ENCODE peak calls at places on chromosomes 1 and 21, in ten cellular contexts. W, H, L, Q, C, M, D, X, G and V are unnamed samples.

GRCh38 chr1:14895727-14896126 is 257.8 kb upstream of the TMEM51 start:
- DNase-seq in W (no peak), H (no peak), L (no peak), Q (no peak), C (no peak), M (no peak), D (no peak), X (no peak), G (no peak), V (no peak)

GRCh38 chr1:115666206-115666605 is 24.4 kb downstream of the VANGL1 start:
- DNase-seq in W (no peak), H (no peak), L (no peak), Q (no peak), C (no peak), M (no peak), D (peak), X (no peak), G (no peak), V (no peak)

GRCh38 chr1:204677864-204678263 is 7.7 kb downstream of the LRRN2 start:
- DNase-seq in W (no peak), H (no peak), L (no peak), Q (no peak), C (no peak), M (no peak), D (no peak), X (no peak), G (no peak), V (no peak)

GRCh38 chr21:35438643-35439404 is 389.7 kb upstream of the RUNX1 start:
- DNase-seq in W (peak), H (no peak), L (no peak), Q (peak), C (no peak), M (peak), D (no peak), X (no peak), G (peak), V (no peak)

GRCh38 chr1:211920141-211920572 is 89.6 kb upstream of the LPGAT1 start:
- DNase-seq in W (peak), H (peak), L (peak), Q (peak), C (peak), M (peak), D (peak), X (peak), G (no peak), V (peak)

GRCh38 chr1:218900621-218901020 is 273.1 kb upstream of the LYPLAL1 start:
- DNase-seq in W (peak), H (no peak), L (no peak), Q (no peak), C (no peak), M (no peak), D (no peak), X (no peak), G (no peak), V (no peak)

GRCh38 chr1:33327587-33328325 is 6.9 kb upstream of the A3GALT2 start:
- DNase-seq in W (peak), H (peak), L (peak), Q (peak), C (peak), M (peak), D (peak), X (peak), G (no peak), V (peak)

GRCh38 chr1:219587817-219588561 is 24.9 kb downstream of the ZC3H11B start:
- DNase-seq in W (peak), H (no peak), L (no peak), Q (peak), C (peak), M (no peak), D (no peak), X (peak), G (no peak), V (no peak)

GRCh38 chr1:215529571-215529970 is 37.5 kb upstream of the KCTD3 start:
- DNase-seq in W (no peak), H (no peak), L (no peak), Q (no peak), C (no peak), M (no peak), D (no peak), X (no peak), G (no peak), V (no peak)

GRCh38 chr21:32929633-32930038 is 96.1 kb upstream of the OLIG2 start:
- DNase-seq in W (no peak), H (no peak), L (no peak), Q (no peak), C (no peak), M (no peak), D (no peak), X (no peak), G (peak), V (no peak)

GRCh38 chr1:24987424-24987823 is 57.3 kb upstream of the RUNX3 start:
- DNase-seq in W (no peak), H (no peak), L (no peak), Q (no peak), C (no peak), M (no peak), D (no peak), X (no peak), G (no peak), V (no peak)

GRCh38 chr1:54275349-54275748 is 75.4 kb downstream of the MRPL37 start:
- DNase-seq in W (peak), H (peak), L (no peak), Q (peak), C (peak), M (peak), D (peak), X (no peak), G (no peak), V (no peak)

GRCh38 chr21:32370971-32371766 is 21.6 kb downstream of the URB1 start:
- DNase-seq in W (no peak), H (no peak), L (no peak), Q (peak), C (peak), M (no peak), D (no peak), X (no peak), G (no peak), V (no peak)

GRCh38 chr1:86434031-86434430 is 10.1 kb downstream of the CLCA2 start:
- DNase-seq in W (no peak), H (no peak), L (no peak), Q (no peak), C (no peak), M (no peak), D (no peak), X (no peak), G (no peak), V (peak)

GRCh38 chr21:41168391-41169257 is 664 bp downstream of the BACE2 start:
- DNase-seq in W (peak), H (peak), L (peak), Q (peak), C (peak), M (peak), D (peak), X (no peak), G (no peak), V (no peak)

GRCh38 chr1:119139393-119139792 is 1.1 kb downstream of the WARS2 start:
- DNase-seq in W (no peak), H (no peak), L (no peak), Q (no peak), C (no peak), M (no peak), D (no peak), X (no peak), G (peak), V (no peak)

GRCh38 chr1:119141660-119142059 is 1.2 kb upstream of the WARS2 start:
- DNase-seq in W (no peak), H (no peak), L (no peak), Q (no peak), C (no peak), M (no peak), D (no peak), X (no peak), G (no peak), V (no peak)

GRCh38 chr1:119140177-119141019 is at the start of gene WARS2:
- DNase-seq in W (peak), H (peak), L (peak), Q (peak), C (peak), M (peak), D (peak), X (peak), G (peak), V (peak)

GRCh38 chr1:119139857-119140176 is 636 bp downstream of the WARS2 start:
- DNase-seq in W (no peak), H (no peak), L (no peak), Q (no peak), C (no peak), M (no peak), D (no peak), X (no peak), G (no peak), V (no peak)

DNA sequence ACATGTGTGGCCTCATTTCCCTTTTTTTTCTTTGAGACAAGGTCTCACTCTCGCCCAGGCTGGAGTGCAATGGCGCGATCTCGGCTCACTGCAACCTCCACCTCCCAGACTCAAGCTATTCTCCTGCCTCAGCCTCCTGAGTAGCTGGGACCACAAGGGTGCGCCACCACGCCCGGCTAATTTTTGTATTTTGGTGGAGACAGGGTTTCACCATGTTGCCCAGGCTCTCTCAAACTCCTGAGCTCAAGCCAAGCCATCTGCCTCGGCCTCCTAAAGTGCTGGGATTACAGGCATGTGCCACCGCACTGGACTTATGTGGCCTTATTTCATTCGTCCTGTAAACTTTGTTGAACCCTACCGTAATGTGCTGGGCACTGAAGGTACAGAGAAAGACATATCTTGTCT is 569 bp upstream of the WARS2 start:
- DNase-seq in W (no peak), H (no peak), L (peak), Q (peak), C (no peak), M (peak), D (peak), X (no peak), G (peak), V (no peak)
- TF ChIP-seq CTCF in W (peak), H (no peak), L (peak), Q (peak), C (peak), M (peak), D (no peak), X (peak), G (peak), V (peak)

GRCh38 chr1:38088366-38088765 is 41.8 kb upstream of the POU3F1 start:
- DNase-seq in W (no peak), H (no peak), L (no peak), Q (no peak), C (no peak), M (no peak), D (no peak), X (no peak), G (no peak), V (no peak)
- H3K4me3 ChIP-seq in W (no peak), H (no peak), L (no peak), Q (no peak), C (no peak), M (no peak), D (no peak), X (no peak), G (no peak), V (no peak)

GRCh38 chr1:52142220-52143153 is 598 bp downstream of the ZFYVE9 start:
- DNase-seq in W (peak), H (peak), L (no peak), Q (peak), C (peak), M (peak), D (peak), X (no peak), G (no peak), V (no peak)
- TF ChIP-seq CTCF in W (no peak), H (no peak), L (no peak), Q (no peak), C (no peak), M (no peak), D (peak), X (no peak), G (no peak), V (no peak)

DNA sequence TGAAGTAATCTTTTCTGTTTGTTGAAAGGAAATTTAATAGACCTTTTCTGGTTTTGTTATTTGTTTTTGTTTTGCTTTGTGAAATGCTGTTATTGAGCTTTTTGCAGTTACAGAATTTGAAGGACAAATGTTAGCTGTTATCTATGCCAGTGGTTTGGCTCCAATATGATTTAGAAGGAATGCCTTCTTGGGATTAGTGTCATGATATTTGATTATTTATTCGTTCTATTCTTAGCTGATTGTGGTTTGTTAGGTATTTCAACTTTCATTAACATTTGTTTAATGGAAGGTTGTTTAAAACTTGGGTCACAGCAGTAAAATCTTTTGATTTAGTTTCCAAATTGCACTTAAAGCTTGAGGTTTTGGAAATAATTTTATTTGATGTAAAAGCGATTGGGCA is 33.5 kb downstream of the ADGRL2 start:
- DNase-seq in W (peak), H (no peak), L (no peak), Q (peak), C (peak), M (no peak), D (no peak), X (no peak), G (no peak), V (no peak)
- H3K4me3 ChIP-seq in W (no peak), H (no peak), L (no peak), Q (no peak), C (no peak), M (no peak), D (no peak), X (no peak), G (no peak), V (no peak)

DNA sequence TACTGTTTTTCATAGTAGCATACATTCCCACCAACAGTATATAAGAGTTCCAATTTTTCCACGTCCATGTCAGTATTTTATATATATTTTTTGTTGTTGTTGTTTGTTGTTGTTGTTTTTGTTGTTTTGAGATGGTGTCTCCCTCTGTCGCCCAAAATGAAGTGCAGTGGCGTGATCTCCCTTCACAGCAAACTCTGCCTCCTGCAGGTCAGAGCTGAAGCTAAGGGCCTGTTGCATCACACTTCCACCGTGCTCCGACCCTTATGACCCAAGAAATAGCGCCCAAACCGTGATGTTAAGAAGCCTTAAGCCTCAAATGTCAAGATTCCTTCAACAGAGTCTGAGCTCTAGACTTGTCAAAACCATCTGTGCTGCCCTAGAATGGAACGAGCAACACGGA is 2032.3 kb downstream of the MRPL39 start:
- DNase-seq in W (no peak), H (no peak), L (no peak), Q (no peak), C (no peak), M (no peak), D (no peak), X (no peak), G (no peak), V (no peak)
- TF ChIP-seq CTCF in W (no peak), H (no peak), L (no peak), Q (no peak), C (no peak), M (no peak), D (no peak), X (no peak), G (no peak), V (no peak)

DNA sequence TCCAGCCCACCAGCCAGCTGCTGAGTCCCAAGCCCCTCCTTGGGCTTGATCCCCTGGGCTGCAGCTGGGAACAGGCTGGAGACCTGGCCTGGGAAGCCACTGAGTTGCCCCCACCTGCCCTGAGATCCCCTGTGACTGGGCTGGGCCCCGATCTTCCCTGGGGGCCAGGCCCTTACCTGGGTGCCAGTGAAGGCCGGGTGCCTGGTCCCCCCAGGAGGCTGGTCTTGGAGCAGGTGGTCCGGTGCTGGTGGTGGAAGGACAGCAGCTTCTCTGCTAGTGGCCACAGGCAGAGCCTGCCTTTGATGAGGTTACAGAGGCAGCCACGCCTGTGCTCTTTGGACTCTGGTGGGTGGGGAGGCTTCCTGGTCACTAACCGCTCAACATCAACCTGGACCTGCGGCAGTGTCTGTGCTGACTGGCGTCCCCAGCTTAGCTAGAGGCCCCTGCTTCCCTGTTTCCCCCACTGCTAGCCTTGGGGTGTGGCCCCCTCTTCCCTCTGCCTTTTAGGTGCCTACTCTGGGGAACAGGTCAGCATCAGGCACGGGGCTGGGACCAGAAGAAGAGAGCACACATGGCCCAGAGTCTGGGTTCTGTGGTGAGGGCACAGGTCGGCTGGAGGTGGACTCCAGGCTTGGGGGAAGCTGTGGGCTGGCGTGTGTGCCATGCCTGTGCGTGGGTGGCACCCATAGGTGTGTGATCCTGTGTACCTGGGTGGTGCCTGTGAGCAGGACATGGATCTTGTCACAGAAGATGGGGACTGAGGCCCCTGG is at the start of gene EPS8L3:
- DNase-seq in W (no peak), H (peak), L (no peak), Q (no peak), C (no peak), M (peak), D (no peak), X (no peak), G (no peak), V (no peak)
- H3K4me3 ChIP-seq in W (no peak), H (no peak), L (no peak), Q (no peak), C (no peak), M (no peak), D (no peak), X (no peak), G (no peak), V (no peak)

GRCh38 chr1:31336687-31337467 is 36.0 kb downstream of the FABP3 start:
- DNase-seq in W (no peak), H (no peak), L (no peak), Q (peak), C (no peak), M (no peak), D (peak), X (no peak), G (no peak), V (no peak)
- TF ChIP-seq CTCF in W (no peak), H (no peak), L (no peak), Q (no peak), C (no peak), M (no peak), D (no peak), X (no peak), G (no peak), V (no peak)

GRCh38 chr1:161013104-161013590 is 7.8 kb downstream of the F11R start:
- DNase-seq in W (no peak), H (no peak), L (no peak), Q (no peak), C (no peak), M (peak), D (no peak), X (no peak), G (no peak), V (no peak)
- H3K4me3 ChIP-seq in W (no peak), H (no peak), L (peak), Q (no peak), C (no peak), M (no peak), D (no peak), X (no peak), G (peak), V (peak)

GRCh38 chr1:29521846-29522580 is 285.7 kb downstream of the PTPRU start:
- DNase-seq in W (no peak), H (peak), L (no peak), Q (no peak), C (no peak), M (no peak), D (no peak), X (no peak), G (no peak), V (no peak)
- TF ChIP-seq CTCF in W (no peak), H (no peak), L (no peak), Q (no peak), C (no peak), M (no peak), D (no peak), X (no peak), G (no peak), V (no peak)

DNA sequence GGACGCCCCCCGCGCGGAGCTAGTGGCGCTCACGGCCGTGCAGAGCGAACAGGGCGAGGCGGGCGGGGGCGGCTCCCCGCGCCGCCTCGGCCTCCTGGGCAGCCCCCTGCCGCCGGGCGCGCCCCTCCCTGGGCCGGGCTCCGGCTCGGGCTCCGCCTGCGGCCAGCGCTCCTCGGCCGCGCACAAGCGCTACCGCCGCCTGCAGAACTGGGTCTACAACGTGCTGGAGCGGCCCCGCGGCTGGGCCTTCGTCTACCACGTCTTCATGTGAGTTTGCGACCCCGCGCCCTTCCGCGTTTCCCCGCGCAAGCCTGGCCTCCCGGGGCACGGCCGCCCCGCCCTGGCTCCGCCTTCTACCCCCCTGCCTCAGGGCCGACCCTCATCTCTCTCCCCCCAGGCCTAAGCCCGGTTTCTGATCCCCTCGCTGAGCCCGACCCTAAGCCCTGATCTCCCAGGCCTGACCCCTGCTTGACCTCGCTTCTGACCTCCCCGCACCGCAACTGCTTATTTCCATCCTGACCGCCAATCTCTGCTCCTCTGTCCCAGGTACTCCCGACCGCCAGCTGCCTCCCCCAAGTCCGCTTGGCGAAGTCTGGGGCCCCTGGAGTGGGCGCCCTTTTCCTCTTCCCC is 669 bp downstream of the KCNQ4 start:
- DNase-seq in W (no peak), H (no peak), L (no peak), Q (no peak), C (no peak), M (no peak), D (no peak), X (no peak), G (no peak), V (no peak)
- H3K4me3 ChIP-seq in W (no peak), H (peak), L (no peak), Q (no peak), C (peak), M (no peak), D (no peak), X (no peak), G (peak), V (peak)